ENCODE peak calls at places on chromosomes 4 and X, in eight cellular contexts. One of them, this sample, is unnamed.
A peak's percentile ranks its signal among the peaks of the same experiment; 100 is the strongest.

GRCh38 chr4:140995058-140995457 is 138.2 kb downstream of the RNF150 start:
- DNase-seq in cardiac muscle cell: no peak
- DNase-seq in mucosa of descending colon: no peak
- DNase-seq in HCT116: no peak
- DNase-seq in CD8-positive, alpha-beta T cell: no peak
- DNase-seq in pancreas: peak; percentile 17
- DNase-seq in endodermal cell: no peak
- DNase-seq in neural progenitor cell: no peak
- DNase-seq in this sample: no peak

GRCh38 chrX:72100824-72101351 is 30.8 kb downstream of the RTL5 start:
- DNase-seq in cardiac muscle cell: no peak
- DNase-seq in endodermal cell: no peak
- DNase-seq in neural progenitor cell: no peak
- DNase-seq in mucosa of descending colon: peak; percentile 38
- DNase-seq in pancreas: no peak
- DNase-seq in HCT116: no peak
- DNase-seq in CD8-positive, alpha-beta T cell: peak; percentile 79
- DNase-seq in this sample: peak; percentile 84

GRCh38 chr4:7646384-7647061 is 211.8 kb upstream of the PSAPL1 start:
- DNase-seq in cardiac muscle cell: no peak
- DNase-seq in CD8-positive, alpha-beta T cell: no peak
- DNase-seq in endodermal cell: no peak
- DNase-seq in pancreas: no peak
- DNase-seq in mucosa of descending colon: no peak
- DNase-seq in HCT116: no peak
- DNase-seq in neural progenitor cell: no peak
- DNase-seq in this sample: no peak

GRCh38 chrX:29662101-29662500 is 553.3 kb upstream of the MAGEB2 start:
- DNase-seq in endodermal cell: no peak
- DNase-seq in CD8-positive, alpha-beta T cell: no peak
- DNase-seq in cardiac muscle cell: no peak
- DNase-seq in mucosa of descending colon: no peak
- DNase-seq in HCT116: no peak
- DNase-seq in pancreas: no peak
- DNase-seq in neural progenitor cell: no peak
- DNase-seq in this sample: no peak

GRCh38 chr4:16250665-16251365 is 24.5 kb upstream of the TAPT1 start:
- DNase-seq in pancreas: no peak
- DNase-seq in mucosa of descending colon: no peak
- DNase-seq in neural progenitor cell: peak; percentile 56
- DNase-seq in cardiac muscle cell: peak; percentile 7
- DNase-seq in endodermal cell: no peak
- DNase-seq in CD8-positive, alpha-beta T cell: no peak
- DNase-seq in HCT116: no peak
- DNase-seq in this sample: no peak

GRCh38 chr4:94126669-94127068 is 81.0 kb upstream of the SMARCAD1 start:
- DNase-seq in mucosa of descending colon: no peak
- DNase-seq in cardiac muscle cell: peak; percentile 27
- DNase-seq in neural progenitor cell: peak; percentile 21
- DNase-seq in HCT116: peak; percentile 15
- DNase-seq in endodermal cell: no peak
- DNase-seq in pancreas: no peak
- DNase-seq in CD8-positive, alpha-beta T cell: no peak
- DNase-seq in this sample: no peak

GRCh38 chrX:77431227-77431626 is 16.0 kb upstream of the FGF16 start:
- DNase-seq in HCT116: no peak
- DNase-seq in cardiac muscle cell: no peak
- DNase-seq in neural progenitor cell: no peak
- DNase-seq in CD8-positive, alpha-beta T cell: no peak
- DNase-seq in mucosa of descending colon: peak; percentile 8
- DNase-seq in pancreas: no peak
- DNase-seq in endodermal cell: no peak
- DNase-seq in this sample: no peak

GRCh38 chr4:2598661-2599654 is 62.5 kb downstream of the FAM193A start:
- DNase-seq in mucosa of descending colon: peak; percentile 9
- DNase-seq in HCT116: no peak
- DNase-seq in neural progenitor cell: no peak
- DNase-seq in pancreas: no peak
- DNase-seq in endodermal cell: peak; percentile 61
- DNase-seq in CD8-positive, alpha-beta T cell: peak; percentile 25
- DNase-seq in cardiac muscle cell: no peak
- DNase-seq in this sample: no peak

GRCh38 chrX:14916017-14916674 is 42.9 kb downstream of the MOSPD2 start:
- DNase-seq in cardiac muscle cell: no peak
- DNase-seq in endodermal cell: no peak
- DNase-seq in pancreas: no peak
- DNase-seq in HCT116: no peak
- DNase-seq in mucosa of descending colon: no peak
- DNase-seq in CD8-positive, alpha-beta T cell: no peak
- DNase-seq in neural progenitor cell: no peak
- DNase-seq in this sample: no peak

GRCh38 chr4:10115271-10115656 is 1.3 kb downstream of the WDR1 start:
- DNase-seq in neural progenitor cell: no peak
- DNase-seq in cardiac muscle cell: no peak
- DNase-seq in pancreas: no peak
- DNase-seq in HCT116: no peak
- DNase-seq in mucosa of descending colon: no peak
- DNase-seq in endodermal cell: no peak
- DNase-seq in CD8-positive, alpha-beta T cell: no peak
- DNase-seq in this sample: peak; percentile 67

GRCh38 chrX:48632207-48632606 is 34.9 kb downstream of the WDR13 start:
- DNase-seq in CD8-positive, alpha-beta T cell: no peak
- DNase-seq in pancreas: no peak
- DNase-seq in mucosa of descending colon: no peak
- DNase-seq in neural progenitor cell: no peak
- DNase-seq in HCT116: no peak
- DNase-seq in endodermal cell: no peak
- DNase-seq in cardiac muscle cell: no peak
- DNase-seq in this sample: no peak

GRCh38 chrX:152637649-152638442 is at the start of gene GABRQ:
- DNase-seq in neural progenitor cell: peak; percentile 93
- DNase-seq in HCT116: peak; percentile 54
- DNase-seq in endodermal cell: peak; percentile 94
- DNase-seq in pancreas: peak; percentile 53
- DNase-seq in mucosa of descending colon: peak; percentile 31
- DNase-seq in cardiac muscle cell: peak; percentile 72
- DNase-seq in CD8-positive, alpha-beta T cell: no peak
- DNase-seq in this sample: no peak

GRCh38 chr4:66182651-66183050 is 512.4 kb upstream of the EPHA5 start:
- DNase-seq in neural progenitor cell: no peak
- DNase-seq in cardiac muscle cell: no peak
- DNase-seq in endodermal cell: no peak
- DNase-seq in mucosa of descending colon: no peak
- DNase-seq in HCT116: no peak
- DNase-seq in pancreas: no peak
- DNase-seq in CD8-positive, alpha-beta T cell: no peak
- DNase-seq in this sample: no peak

GRCh38 chr4:63618883-63619573 is 790.2 kb downstream of the TECRL start:
- DNase-seq in CD8-positive, alpha-beta T cell: no peak
- DNase-seq in endodermal cell: peak; percentile 44
- DNase-seq in cardiac muscle cell: peak; percentile 32
- DNase-seq in mucosa of descending colon: no peak
- DNase-seq in pancreas: no peak
- DNase-seq in neural progenitor cell: peak; percentile 1
- DNase-seq in HCT116: no peak
- DNase-seq in this sample: no peak

GRCh38 chr4:10403633-10404445 is 53.4 kb downstream of the ZNF518B start:
- DNase-seq in neural progenitor cell: peak; percentile 56
- DNase-seq in endodermal cell: peak; percentile 67
- DNase-seq in cardiac muscle cell: peak; percentile 57
- DNase-seq in HCT116: peak; percentile 31
- DNase-seq in pancreas: no peak
- DNase-seq in CD8-positive, alpha-beta T cell: no peak
- DNase-seq in mucosa of descending colon: peak; percentile 73
- DNase-seq in this sample: no peak

GRCh38 chr4:154329268-154329858 is 162.2 kb downstream of the DCHS2 start:
- DNase-seq in mucosa of descending colon: no peak
- DNase-seq in HCT116: no peak
- DNase-seq in pancreas: no peak
- DNase-seq in endodermal cell: peak; percentile 56
- DNase-seq in cardiac muscle cell: peak; percentile 49
- DNase-seq in neural progenitor cell: peak; percentile 40
- DNase-seq in CD8-positive, alpha-beta T cell: no peak
- DNase-seq in this sample: no peak

GRCh38 chr4:145887241-145887964 is 51.2 kb downstream of the ZNF827 start:
- DNase-seq in CD8-positive, alpha-beta T cell: no peak
- DNase-seq in endodermal cell: peak; percentile 64
- DNase-seq in pancreas: no peak
- DNase-seq in neural progenitor cell: no peak
- DNase-seq in HCT116: no peak
- DNase-seq in mucosa of descending colon: no peak
- DNase-seq in cardiac muscle cell: no peak
- DNase-seq in this sample: no peak

GRCh38 chr4:159227984-159228383 is 125.1 kb downstream of the RAPGEF2 start:
- DNase-seq in pancreas: peak; percentile 63
- DNase-seq in mucosa of descending colon: peak; percentile 68
- DNase-seq in CD8-positive, alpha-beta T cell: no peak
- DNase-seq in cardiac muscle cell: peak; percentile 78
- DNase-seq in neural progenitor cell: peak; percentile 63
- DNase-seq in HCT116: peak; percentile 48
- DNase-seq in endodermal cell: peak; percentile 70
- DNase-seq in this sample: no peak
- TF ChIP-seq CTCF in pancreas: no peak
- TF ChIP-seq CTCF in mucosa of descending colon: no peak
- TF ChIP-seq CTCF in CD8-positive, alpha-beta T cell: no peak
- TF ChIP-seq CTCF in cardiac muscle cell: no peak
- TF ChIP-seq CTCF in neural progenitor cell: no peak
- TF ChIP-seq CTCF in HCT116: no peak
- TF ChIP-seq CTCF in endodermal cell: no peak
- TF ChIP-seq CTCF in this sample: no peak

GRCh38 chr4:173334085-173334890 is at the start of gene HMGB2:
- DNase-seq in mucosa of descending colon: peak; percentile 100
- DNase-seq in cardiac muscle cell: peak; percentile 100
- DNase-seq in CD8-positive, alpha-beta T cell: peak; percentile 100
- DNase-seq in neural progenitor cell: peak; percentile 100
- DNase-seq in endodermal cell: peak; percentile 100
- DNase-seq in pancreas: peak; percentile 100
- DNase-seq in HCT116: peak; percentile 99
- DNase-seq in this sample: peak; percentile 100
- H3K4me1 ChIP-seq in mucosa of descending colon: peaks cover 13% of the 10 kb centered on the region
- H3K4me1 ChIP-seq in cardiac muscle cell: peaks cover 12% of the 10 kb centered on the region
- H3K4me1 ChIP-seq in CD8-positive, alpha-beta T cell: peaks cover 22% of the 10 kb centered on the region
- H3K4me1 ChIP-seq in neural progenitor cell: peaks cover 37% of the 10 kb centered on the region
- H3K4me1 ChIP-seq in endodermal cell: no peaks in the 10 kb centered on the region
- H3K4me1 ChIP-seq in pancreas: no peaks in the 10 kb centered on the region
- H3K4me1 ChIP-seq in HCT116: peaks cover 10% of the 10 kb centered on the region
- H3K4me1 ChIP-seq in this sample: no peaks in the 10 kb centered on the region

GRCh38 chrX:120732879-120733278 is 103.0 kb upstream of the C1GALT1C1 start:
- DNase-seq in HCT116: no peak
- DNase-seq in pancreas: no peak
- DNase-seq in endodermal cell: no peak
- DNase-seq in mucosa of descending colon: no peak
- DNase-seq in neural progenitor cell: no peak
- DNase-seq in cardiac muscle cell: no peak
- DNase-seq in CD8-positive, alpha-beta T cell: no peak
- DNase-seq in this sample: no peak

GRCh38 chrX:120739300-120739699 is 109.4 kb upstream of the C1GALT1C1 start:
- DNase-seq in endodermal cell: no peak
- DNase-seq in cardiac muscle cell: no peak
- DNase-seq in HCT116: no peak
- DNase-seq in pancreas: no peak
- DNase-seq in neural progenitor cell: no peak
- DNase-seq in mucosa of descending colon: no peak
- DNase-seq in CD8-positive, alpha-beta T cell: no peak
- DNase-seq in this sample: no peak

GRCh38 chrX:120741452-120741851 is 111.6 kb upstream of the C1GALT1C1 start:
- DNase-seq in pancreas: no peak
- DNase-seq in CD8-positive, alpha-beta T cell: no peak
- DNase-seq in HCT116: no peak
- DNase-seq in neural progenitor cell: no peak
- DNase-seq in endodermal cell: no peak
- DNase-seq in mucosa of descending colon: no peak
- DNase-seq in cardiac muscle cell: no peak
- DNase-seq in this sample: no peak

GRCh38 chrX:120740072-120740471 is 110.2 kb upstream of the C1GALT1C1 start:
- DNase-seq in mucosa of descending colon: no peak
- DNase-seq in neural progenitor cell: no peak
- DNase-seq in HCT116: no peak
- DNase-seq in pancreas: no peak
- DNase-seq in endodermal cell: no peak
- DNase-seq in cardiac muscle cell: no peak
- DNase-seq in CD8-positive, alpha-beta T cell: no peak
- DNase-seq in this sample: no peak

GRCh38 chrX:120736989-120737388 is 107.1 kb upstream of the C1GALT1C1 start:
- DNase-seq in cardiac muscle cell: no peak
- DNase-seq in mucosa of descending colon: no peak
- DNase-seq in CD8-positive, alpha-beta T cell: no peak
- DNase-seq in neural progenitor cell: no peak
- DNase-seq in pancreas: no peak
- DNase-seq in endodermal cell: no peak
- DNase-seq in HCT116: no peak
- DNase-seq in this sample: no peak
- H3K4me3 ChIP-seq in cardiac muscle cell: no peak overlapping the region
- H3K4me3 ChIP-seq in mucosa of descending colon: no peak overlapping the region
- H3K4me3 ChIP-seq in CD8-positive, alpha-beta T cell: no peak overlapping the region
- H3K4me3 ChIP-seq in neural progenitor cell: no peak overlapping the region
- H3K4me3 ChIP-seq in pancreas: no peak overlapping the region
- H3K4me3 ChIP-seq in endodermal cell: no peak overlapping the region
- H3K4me3 ChIP-seq in HCT116: no peak overlapping the region
- H3K4me3 ChIP-seq in this sample: no peak overlapping the region

GRCh38 chr4:161647757-161648156 is 516.0 kb downstream of the FSTL5 start:
- DNase-seq in cardiac muscle cell: no peak
- DNase-seq in CD8-positive, alpha-beta T cell: no peak
- DNase-seq in mucosa of descending colon: no peak
- DNase-seq in pancreas: no peak
- DNase-seq in endodermal cell: no peak
- DNase-seq in neural progenitor cell: no peak
- DNase-seq in HCT116: no peak
- DNase-seq in this sample: no peak

GRCh38 chr4:161642708-161643107 is 521.1 kb downstream of the FSTL5 start:
- DNase-seq in pancreas: no peak
- DNase-seq in endodermal cell: no peak
- DNase-seq in HCT116: no peak
- DNase-seq in CD8-positive, alpha-beta T cell: no peak
- DNase-seq in mucosa of descending colon: no peak
- DNase-seq in cardiac muscle cell: no peak
- DNase-seq in neural progenitor cell: no peak
- DNase-seq in this sample: no peak
- TF ChIP-seq CTCF in pancreas: no peak
- TF ChIP-seq CTCF in endodermal cell: peak; percentile 34
- TF ChIP-seq CTCF in HCT116: no peak
- TF ChIP-seq CTCF in CD8-positive, alpha-beta T cell: no peak
- TF ChIP-seq CTCF in mucosa of descending colon: no peak
- TF ChIP-seq CTCF in cardiac muscle cell: no peak
- TF ChIP-seq CTCF in neural progenitor cell: peak; percentile 15
- TF ChIP-seq CTCF in this sample: no peak